ENCODE peak calls at places on chromosomes 5 and 9, in eight cellular contexts. One of them, this sample, is unnamed.

GRCh38 chr9:18437315-18438200 is 36.4 kb upstream of the ADAMTSL1 start:
- DNase-seq in GM12865: no peak
- DNase-seq in tibial artery: no peak
- DNase-seq in progenitor cell of endocrine pancreas: no peak
- DNase-seq in heart left ventricle: peak
- DNase-seq in WERI-Rb-1: peak
- DNase-seq in neural progenitor cell: peak
- DNase-seq in AG04450: no peak
- DNase-seq in this sample: peak

GRCh38 chr5:56123531-56124243 is 109.4 kb downstream of the ANKRD55 start:
- DNase-seq in WERI-Rb-1: peak
- DNase-seq in tibial artery: peak
- DNase-seq in progenitor cell of endocrine pancreas: no peak
- DNase-seq in neural progenitor cell: peak
- DNase-seq in heart left ventricle: peak
- DNase-seq in AG04450: peak
- DNase-seq in GM12865: no peak
- DNase-seq in this sample: peak

GRCh38 chr5:79835220-79835714 is 145.6 kb downstream of the CMYA5 start:
- DNase-seq in tibial artery: no peak
- DNase-seq in heart left ventricle: no peak
- DNase-seq in AG04450: no peak
- DNase-seq in neural progenitor cell: no peak
- DNase-seq in WERI-Rb-1: no peak
- DNase-seq in GM12865: no peak
- DNase-seq in progenitor cell of endocrine pancreas: no peak
- DNase-seq in this sample: no peak

GRCh38 chr5:40503438-40503837 is 176.3 kb upstream of the PTGER4 start:
- DNase-seq in neural progenitor cell: no peak
- DNase-seq in tibial artery: no peak
- DNase-seq in WERI-Rb-1: no peak
- DNase-seq in GM12865: no peak
- DNase-seq in AG04450: no peak
- DNase-seq in progenitor cell of endocrine pancreas: no peak
- DNase-seq in heart left ventricle: no peak
- DNase-seq in this sample: no peak

GRCh38 chr5:36459191-36460135 is 146.9 kb upstream of the SLC1A3 start:
- DNase-seq in neural progenitor cell: no peak
- DNase-seq in heart left ventricle: no peak
- DNase-seq in WERI-Rb-1: no peak
- DNase-seq in tibial artery: no peak
- DNase-seq in GM12865: peak
- DNase-seq in AG04450: no peak
- DNase-seq in progenitor cell of endocrine pancreas: no peak
- DNase-seq in this sample: no peak

GRCh38 chr5:73387630-73388370 is 60.8 kb downstream of the FOXD1 start:
- DNase-seq in neural progenitor cell: no peak
- DNase-seq in tibial artery: no peak
- DNase-seq in progenitor cell of endocrine pancreas: no peak
- DNase-seq in heart left ventricle: no peak
- DNase-seq in GM12865: peak
- DNase-seq in WERI-Rb-1: no peak
- DNase-seq in AG04450: no peak
- DNase-seq in this sample: no peak

GRCh38 chr5:133471699-133472098 is 140.6 kb downstream of the FSTL4 start:
- DNase-seq in neural progenitor cell: no peak
- DNase-seq in AG04450: no peak
- DNase-seq in heart left ventricle: no peak
- DNase-seq in tibial artery: no peak
- DNase-seq in progenitor cell of endocrine pancreas: no peak
- DNase-seq in WERI-Rb-1: no peak
- DNase-seq in GM12865: no peak
- DNase-seq in this sample: no peak

GRCh38 chr9:131546336-131547084 is 1.2 kb downstream of the PRRT1B start:
- DNase-seq in GM12865: no peak
- DNase-seq in AG04450: no peak
- DNase-seq in progenitor cell of endocrine pancreas: peak
- DNase-seq in heart left ventricle: no peak
- DNase-seq in neural progenitor cell: no peak
- DNase-seq in tibial artery: no peak
- DNase-seq in WERI-Rb-1: no peak
- DNase-seq in this sample: no peak

GRCh38 chr5:54249210-54250028 is 61.0 kb downstream of the ARL15 start:
- DNase-seq in tibial artery: no peak
- DNase-seq in WERI-Rb-1: peak
- DNase-seq in neural progenitor cell: no peak
- DNase-seq in AG04450: no peak
- DNase-seq in progenitor cell of endocrine pancreas: no peak
- DNase-seq in heart left ventricle: no peak
- DNase-seq in GM12865: peak
- DNase-seq in this sample: peak

GRCh38 chr5:173547579-173547978 is 68.9 kb downstream of the BOD1 start:
- DNase-seq in WERI-Rb-1: no peak
- DNase-seq in progenitor cell of endocrine pancreas: no peak
- DNase-seq in heart left ventricle: no peak
- DNase-seq in GM12865: peak
- DNase-seq in AG04450: no peak
- DNase-seq in tibial artery: no peak
- DNase-seq in neural progenitor cell: no peak
- DNase-seq in this sample: peak

GRCh38 chr9:114613087-114613486 is 2.0 kb downstream of the TMEM268 start:
- DNase-seq in neural progenitor cell: no peak
- DNase-seq in progenitor cell of endocrine pancreas: no peak
- DNase-seq in AG04450: no peak
- DNase-seq in heart left ventricle: no peak
- DNase-seq in tibial artery: no peak
- DNase-seq in WERI-Rb-1: no peak
- DNase-seq in GM12865: peak
- DNase-seq in this sample: no peak

GRCh38 chr5:1110930-1111726 is 735 bp downstream of the SLC12A7 start:
- DNase-seq in neural progenitor cell: peak
- DNase-seq in tibial artery: no peak
- DNase-seq in WERI-Rb-1: peak
- DNase-seq in AG04450: no peak
- DNase-seq in progenitor cell of endocrine pancreas: peak
- DNase-seq in heart left ventricle: no peak
- DNase-seq in GM12865: no peak
- DNase-seq in this sample: no peak

GRCh38 chr9:132078369-132079356 is 1.0 kb downstream of the MED27 start:
- DNase-seq in AG04450: no peak
- DNase-seq in progenitor cell of endocrine pancreas: no peak
- DNase-seq in WERI-Rb-1: no peak
- DNase-seq in GM12865: peak
- DNase-seq in heart left ventricle: no peak
- DNase-seq in neural progenitor cell: no peak
- DNase-seq in tibial artery: no peak
- DNase-seq in this sample: peak

GRCh38 chr9:137300607-137301085 is 1.4 kb downstream of the NRARP start:
- DNase-seq in tibial artery: no peak
- DNase-seq in progenitor cell of endocrine pancreas: peak
- DNase-seq in neural progenitor cell: peak
- DNase-seq in heart left ventricle: no peak
- DNase-seq in AG04450: no peak
- DNase-seq in WERI-Rb-1: peak
- DNase-seq in GM12865: no peak
- DNase-seq in this sample: no peak

GRCh38 chr9:95724253-95724991 is 151.1 kb upstream of the ERCC6L2 start:
- DNase-seq in WERI-Rb-1: no peak
- DNase-seq in neural progenitor cell: no peak
- DNase-seq in GM12865: peak
- DNase-seq in progenitor cell of endocrine pancreas: no peak
- DNase-seq in heart left ventricle: no peak
- DNase-seq in AG04450: no peak
- DNase-seq in tibial artery: no peak
- DNase-seq in this sample: no peak

GRCh38 chr5:5531371-5531770 is 108.9 kb downstream of the ICE1 start:
- DNase-seq in heart left ventricle: no peak
- DNase-seq in tibial artery: no peak
- DNase-seq in WERI-Rb-1: no peak
- DNase-seq in GM12865: no peak
- DNase-seq in progenitor cell of endocrine pancreas: no peak
- DNase-seq in neural progenitor cell: no peak
- DNase-seq in AG04450: no peak
- DNase-seq in this sample: no peak

GRCh38 chr9:21744874-21745273 is 57.6 kb upstream of the MTAP start:
- DNase-seq in heart left ventricle: no peak
- DNase-seq in AG04450: no peak
- DNase-seq in progenitor cell of endocrine pancreas: no peak
- DNase-seq in neural progenitor cell: no peak
- DNase-seq in tibial artery: no peak
- DNase-seq in WERI-Rb-1: no peak
- DNase-seq in GM12865: no peak
- DNase-seq in this sample: peak

GRCh38 chr9:80557256-80557655 is 985.5 kb downstream of the TLE4 start:
- DNase-seq in heart left ventricle: no peak
- DNase-seq in AG04450: no peak
- DNase-seq in WERI-Rb-1: no peak
- DNase-seq in GM12865: no peak
- DNase-seq in tibial artery: no peak
- DNase-seq in progenitor cell of endocrine pancreas: no peak
- DNase-seq in neural progenitor cell: no peak
- DNase-seq in this sample: no peak

DNA sequence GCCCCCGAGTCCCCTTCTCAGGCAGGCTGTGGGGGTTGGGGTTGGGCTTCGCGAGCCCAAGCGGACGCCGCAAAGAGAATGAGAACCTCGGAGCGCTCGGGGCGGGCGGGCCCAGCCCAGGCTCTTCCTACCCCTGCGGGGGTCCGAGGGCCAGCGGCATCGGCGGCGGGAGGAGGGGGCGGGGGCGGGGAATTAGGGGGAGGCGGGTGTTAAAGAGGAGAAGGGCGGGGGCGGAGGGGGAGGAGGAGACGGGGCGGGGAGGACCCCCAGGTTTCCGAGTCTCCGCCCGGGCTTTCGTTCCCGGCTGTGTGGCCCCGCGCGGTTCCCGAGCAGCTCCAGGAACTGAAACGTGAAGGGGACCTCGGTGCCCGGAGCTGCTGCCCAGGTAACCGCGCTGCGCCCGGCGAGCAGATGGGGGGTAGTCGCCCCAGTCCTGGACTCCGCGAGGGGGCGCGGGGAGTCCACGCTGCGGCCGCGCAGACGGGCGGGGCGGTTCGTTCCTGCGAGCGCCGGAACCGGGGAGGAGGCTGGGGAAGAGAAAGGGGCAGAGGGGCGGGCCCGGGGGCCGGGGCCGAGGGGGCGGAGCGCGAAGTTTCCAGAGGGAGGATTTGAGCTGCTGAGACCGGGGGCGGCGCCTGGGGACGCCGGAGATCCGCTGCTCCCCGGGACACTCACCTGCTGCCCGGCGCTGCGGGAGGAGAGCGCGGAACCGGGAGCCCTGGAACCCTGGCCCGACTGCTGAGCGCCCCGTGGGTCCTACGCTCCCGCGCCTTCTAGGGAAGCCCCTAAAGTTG is 38.4 kb upstream of the PLEKHG4B start:
- DNase-seq in neural progenitor cell: peak
- DNase-seq in WERI-Rb-1: peak
- DNase-seq in AG04450: no peak
- DNase-seq in progenitor cell of endocrine pancreas: peak
- DNase-seq in GM12865: no peak
- DNase-seq in heart left ventricle: peak
- DNase-seq in tibial artery: no peak
- DNase-seq in this sample: no peak
- TF ChIP-seq CTCF in neural progenitor cell: peak
- TF ChIP-seq CTCF in WERI-Rb-1: peak
- TF ChIP-seq CTCF in AG04450: no peak
- TF ChIP-seq CTCF in progenitor cell of endocrine pancreas: no peak
- TF ChIP-seq CTCF in GM12865: no peak
- TF ChIP-seq CTCF in heart left ventricle: no peak
- TF ChIP-seq CTCF in tibial artery: no peak
- TF ChIP-seq CTCF in this sample: no peak

GRCh38 chr5:153480401-153480800 is 10.1 kb upstream of the GRIA1 start:
- DNase-seq in WERI-Rb-1: no peak
- DNase-seq in neural progenitor cell: no peak
- DNase-seq in heart left ventricle: no peak
- DNase-seq in AG04450: no peak
- DNase-seq in progenitor cell of endocrine pancreas: no peak
- DNase-seq in tibial artery: no peak
- DNase-seq in GM12865: peak
- DNase-seq in this sample: peak

GRCh38 chr5:153476767-153477166 is 13.7 kb upstream of the GRIA1 start:
- DNase-seq in WERI-Rb-1: no peak
- DNase-seq in GM12865: no peak
- DNase-seq in neural progenitor cell: no peak
- DNase-seq in heart left ventricle: no peak
- DNase-seq in progenitor cell of endocrine pancreas: no peak
- DNase-seq in AG04450: peak
- DNase-seq in tibial artery: no peak
- DNase-seq in this sample: peak
- TF ChIP-seq CTCF in WERI-Rb-1: no peak
- TF ChIP-seq CTCF in GM12865: no peak
- TF ChIP-seq CTCF in neural progenitor cell: no peak
- TF ChIP-seq CTCF in heart left ventricle: no peak
- TF ChIP-seq CTCF in progenitor cell of endocrine pancreas: no peak
- TF ChIP-seq CTCF in AG04450: peak
- TF ChIP-seq CTCF in tibial artery: no peak
- TF ChIP-seq CTCF in this sample: peak

GRCh38 chr5:127572930-127573329 is 55.5 kb downstream of the PRRC1 start:
- DNase-seq in GM12865: peak
- DNase-seq in WERI-Rb-1: no peak
- DNase-seq in neural progenitor cell: no peak
- DNase-seq in progenitor cell of endocrine pancreas: no peak
- DNase-seq in AG04450: no peak
- DNase-seq in heart left ventricle: no peak
- DNase-seq in tibial artery: no peak
- DNase-seq in this sample: no peak
- TF ChIP-seq CTCF in GM12865: no peak
- TF ChIP-seq CTCF in WERI-Rb-1: peak
- TF ChIP-seq CTCF in neural progenitor cell: peak
- TF ChIP-seq CTCF in progenitor cell of endocrine pancreas: peak
- TF ChIP-seq CTCF in AG04450: peak
- TF ChIP-seq CTCF in heart left ventricle: no peak
- TF ChIP-seq CTCF in tibial artery: no peak
- TF ChIP-seq CTCF in this sample: no peak

DNA sequence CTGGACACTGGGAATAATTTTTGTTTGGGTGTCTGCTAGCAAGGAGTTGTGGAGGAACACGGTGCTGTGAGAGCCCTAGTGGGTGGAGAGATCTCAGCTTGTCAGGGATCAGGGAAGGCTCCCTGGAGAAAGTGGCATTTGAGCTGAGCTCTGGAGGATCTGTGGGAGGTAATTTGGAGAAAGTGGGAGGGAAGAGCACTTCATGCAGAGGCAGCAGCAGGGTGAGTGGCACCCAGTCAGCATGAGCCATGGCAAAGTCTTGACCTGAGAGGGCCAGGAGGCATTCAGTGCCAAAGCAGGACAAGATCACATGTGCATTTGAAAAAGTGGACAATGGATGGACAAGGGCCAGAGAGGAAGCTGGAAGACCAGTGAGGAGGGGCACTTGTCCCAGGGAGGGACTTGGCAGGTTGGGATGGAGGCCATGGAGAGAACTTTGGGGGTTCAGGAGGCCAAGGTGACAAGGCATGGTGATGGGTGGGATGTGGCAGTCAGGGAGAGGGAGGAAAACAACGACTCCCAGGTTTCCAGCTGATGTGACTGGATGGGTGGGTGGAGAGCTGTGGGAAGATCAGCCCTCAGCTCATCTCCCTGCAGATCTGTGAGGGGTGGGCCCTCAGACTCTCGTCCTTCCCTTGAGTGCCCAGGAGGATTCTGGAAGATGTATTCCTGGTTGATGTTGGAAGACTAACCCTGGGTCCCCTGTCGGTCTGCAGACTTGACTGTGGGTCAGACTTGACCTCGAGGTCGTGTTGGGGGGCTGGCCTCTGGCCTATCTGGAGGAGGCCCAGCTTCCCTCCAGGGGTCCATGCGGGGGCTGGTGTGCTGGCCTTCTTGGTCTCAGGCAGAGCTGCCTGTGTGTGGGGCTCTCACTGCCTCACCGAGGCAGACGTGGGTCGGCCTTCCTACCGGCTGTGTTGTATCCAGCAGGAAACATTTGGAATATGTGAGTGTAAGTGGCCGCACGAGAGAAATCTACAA is 69.0 kb upstream of the PITX1 start:
- DNase-seq in progenitor cell of endocrine pancreas: no peak
- DNase-seq in tibial artery: peak
- DNase-seq in WERI-Rb-1: no peak
- DNase-seq in neural progenitor cell: no peak
- DNase-seq in AG04450: no peak
- DNase-seq in GM12865: no peak
- DNase-seq in heart left ventricle: no peak
- DNase-seq in this sample: no peak
- TF ChIP-seq CTCF in progenitor cell of endocrine pancreas: no peak
- TF ChIP-seq CTCF in tibial artery: no peak
- TF ChIP-seq CTCF in WERI-Rb-1: no peak
- TF ChIP-seq CTCF in neural progenitor cell: no peak
- TF ChIP-seq CTCF in AG04450: no peak
- TF ChIP-seq CTCF in GM12865: no peak
- TF ChIP-seq CTCF in heart left ventricle: no peak
- TF ChIP-seq CTCF in this sample: no peak

This sample was measured in fibroblast of the aortic adventitia.